ENCODE peak calls at places on chromosomes 6 and 20, in seven cellular contexts. I, Z, C, X, Y, K and G are unnamed samples.

GRCh38 chr20:53838311-53838873 is 232.0 kb downstream of the BCAS1 start:
- DNase-seq in I (no peak), Z (no peak), C (no peak), X (no peak), Y (no peak), K (no peak), G (no peak)

GRCh38 chr6:45586216-45587171 is 208.8 kb upstream of the SUPT3H start:
- DNase-seq in I (no peak), Z (peak; percentile 85), C (no peak), X (no peak), Y (no peak), K (no peak), G (no peak)

GRCh38 chr6:161215876-161216615 is 57.8 kb downstream of the AGPAT4 start:
- DNase-seq in I (no peak), Z (no peak), C (no peak), X (no peak), Y (peak; percentile 87), K (no peak), G (no peak)

GRCh38 chr6:148240866-148241477 is 101.7 kb upstream of the SASH1 start:
- DNase-seq in I (no peak), Z (no peak), C (no peak), X (peak; percentile 29), Y (peak; percentile 45), K (no peak), G (no peak)

GRCh38 chr6:44661221-44661609 is 273.7 kb downstream of the CDC5L start:
- DNase-seq in I (peak; percentile 95), Z (peak; percentile 84), C (no peak), X (no peak), Y (peak; percentile 95), K (no peak), G (no peak)

GRCh38 chr6:24994812-24995211 is 59.1 kb upstream of the RIPOR2 start:
- DNase-seq in I (no peak), Z (no peak), C (no peak), X (no peak), Y (no peak), K (no peak), G (no peak)

GRCh38 chr6:3229566-3230274 is 2.3 kb upstream of the TUBB2B start:
- DNase-seq in I (no peak), Z (no peak), C (no peak), X (no peak), Y (peak; percentile 56), K (no peak), G (no peak)

GRCh38 chr6:130675072-130675471 is 152.1 kb upstream of the SMLR1 start:
- DNase-seq in I (no peak), Z (peak; percentile 82), C (no peak), X (peak; percentile 82), Y (peak; percentile 79), K (no peak), G (no peak)

GRCh38 chr6:109816452-109817374 is 125.6 kb downstream of the FIG4 start:
- DNase-seq in I (no peak), Z (no peak), C (no peak), X (no peak), Y (no peak), K (no peak), G (no peak)

GRCh38 chr20:42432485-42432884 is 757.2 kb downstream of the PTPRT start:
- DNase-seq in I (no peak), Z (no peak), C (no peak), X (peak; percentile 58), Y (no peak), K (no peak), G (no peak)

GRCh38 chr20:43722153-43722505 is 4.7 kb downstream of the GTSF1L start:
- DNase-seq in I (no peak), Z (no peak), C (no peak), X (no peak), Y (no peak), K (no peak), G (no peak)

GRCh38 chr6:107400748-107401147 is 58.6 kb downstream of the PDSS2 start:
- DNase-seq in I (no peak), Z (no peak), C (no peak), X (no peak), Y (no peak), K (no peak), G (no peak)
- TF ChIP-seq CTCF in I (no peak), Z (no peak), C (no peak), X (no peak), Y (no peak), K (no peak), G (no peak)

DNA sequence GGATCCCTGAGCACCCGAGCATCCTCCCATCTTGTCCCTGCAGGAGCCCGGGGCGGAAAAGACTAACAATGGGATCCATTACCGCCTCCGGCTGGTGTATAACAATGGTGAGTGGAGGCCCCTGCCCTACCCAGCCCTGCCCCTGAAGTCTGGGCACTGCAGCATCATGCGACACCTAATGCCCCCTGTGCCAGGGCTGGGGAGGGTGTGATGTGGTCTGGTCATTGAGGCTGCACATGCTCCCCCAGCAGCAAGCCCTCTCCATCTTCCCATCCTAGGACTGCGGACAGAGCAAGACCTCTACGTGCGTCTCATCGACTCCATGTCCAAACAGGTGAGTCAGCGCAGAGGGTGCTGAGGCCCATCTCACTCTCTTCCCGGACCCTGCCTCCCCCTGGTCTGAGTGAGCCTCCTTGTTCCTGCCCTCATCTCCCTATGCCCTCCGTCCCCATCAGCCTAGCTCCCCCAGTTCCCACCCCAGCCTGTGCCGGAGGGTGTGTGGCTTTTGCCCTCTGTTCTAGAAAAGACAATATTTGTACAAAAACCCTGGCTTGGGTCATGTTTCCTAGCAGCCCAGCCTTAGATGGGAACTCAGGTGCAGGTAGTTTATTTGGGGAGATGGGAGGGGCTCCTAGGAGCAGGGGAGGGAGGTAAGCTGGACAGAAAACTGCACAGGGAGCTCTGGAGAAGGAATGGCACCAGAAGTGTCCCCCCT is 13.5 kb downstream of the EBF4 start:
- DNase-seq in I (no peak), Z (no peak), C (no peak), X (no peak), Y (no peak), K (no peak), G (no peak)
- TF ChIP-seq CTCF in I (no peak), Z (no peak), C (no peak), X (no peak), Y (no peak), K (no peak), G (no peak)

GRCh38 chr6:63637865-63638445 is 2.4 kb downstream of the PHF3 start:
- DNase-seq in I (no peak), Z (no peak), C (no peak), X (peak; percentile 22), Y (peak; percentile 6), K (no peak), G (no peak)

GRCh38 chr6:63635563-63636515 is at the start of gene PHF3:
- DNase-seq in I (peak; percentile 31), Z (peak; percentile 73), C (peak; percentile 92), X (peak; percentile 95), Y (peak; percentile 86), K (peak; percentile 70), G (peak; percentile 52)

GRCh38 chr6:63634630-63635029 is 972 bp upstream of the PHF3 start:
- DNase-seq in I (no peak), Z (no peak), C (no peak), X (no peak), Y (peak; percentile 19), K (no peak), G (no peak)

GRCh38 chr6:63636516-63636968 is 940 bp downstream of the PHF3 start:
- DNase-seq in I (no peak), Z (peak; percentile 42), C (peak; percentile 65), X (peak; percentile 40), Y (peak; percentile 36), K (peak; percentile 13), G (no peak)

GRCh38 chr6:63635165-63635562 is 438 bp upstream of the PHF3 start:
- DNase-seq in I (no peak), Z (no peak), C (no peak), X (no peak), Y (no peak), K (no peak), G (no peak)
- TF ChIP-seq CTCF in I (no peak), Z (no peak), C (no peak), X (no peak), Y (no peak), K (no peak), G (no peak)

GRCh38 chr6:105519954-105520353 is 117.1 kb upstream of the PREP start:
- DNase-seq in I (no peak), Z (peak; percentile 38), C (no peak), X (no peak), Y (peak; percentile 18), K (no peak), G (no peak)
- TF ChIP-seq CTCF in I (no peak), Z (peak; percentile 2), C (no peak), X (no peak), Y (no peak), K (no peak), G (peak; percentile 17)